ENCODE peak calls at places on chromosomes 1 and 21, in nine cellular contexts. One of them, this sample, is unnamed.

GRCh38 chr1:18398791-18399551 is 81.8 kb upstream of the KLHDC7A start:
- DNase-seq in CD4-positive, CD25-positive, alpha-beta regulatory T cell: no peak
- DNase-seq in effector memory CD4-positive, alpha-beta T cell: no peak
- DNase-seq in A549: no peak
- DNase-seq in IMR-90: no peak
- DNase-seq in GM23248: no peak
- DNase-seq in uterus: no peak
- DNase-seq in sigmoid colon: no peak
- DNase-seq in upper lobe of right lung: no peak
- DNase-seq in this sample: no peak

GRCh38 chr1:76059461-76059860 is 15.1 kb upstream of the ST6GALNAC3 start:
- DNase-seq in upper lobe of right lung: no peak
- DNase-seq in uterus: no peak
- DNase-seq in A549: peak; percentile 59
- DNase-seq in IMR-90: no peak
- DNase-seq in sigmoid colon: no peak
- DNase-seq in effector memory CD4-positive, alpha-beta T cell: no peak
- DNase-seq in GM23248: no peak
- DNase-seq in CD4-positive, CD25-positive, alpha-beta regulatory T cell: no peak
- DNase-seq in this sample: no peak

GRCh38 chr1:11746092-11746491 is 10.2 kb downstream of the AGTRAP start:
- DNase-seq in GM23248: peak; percentile 58
- DNase-seq in CD4-positive, CD25-positive, alpha-beta regulatory T cell: no peak
- DNase-seq in A549: no peak
- DNase-seq in sigmoid colon: no peak
- DNase-seq in upper lobe of right lung: no peak
- DNase-seq in uterus: no peak
- DNase-seq in effector memory CD4-positive, alpha-beta T cell: no peak
- DNase-seq in IMR-90: peak; percentile 42
- DNase-seq in this sample: no peak

GRCh38 chr1:93846151-93846928 is 32.7 kb downstream of the DNTTIP2 start:
- DNase-seq in uterus: peak; percentile 88
- DNase-seq in upper lobe of right lung: peak; percentile 95
- DNase-seq in sigmoid colon: peak; percentile 95
- DNase-seq in CD4-positive, CD25-positive, alpha-beta regulatory T cell: peak; percentile 85
- DNase-seq in A549: peak; percentile 82
- DNase-seq in GM23248: peak; percentile 96
- DNase-seq in IMR-90: peak; percentile 74
- DNase-seq in effector memory CD4-positive, alpha-beta T cell: peak; percentile 74
- DNase-seq in this sample: peak; percentile 79

GRCh38 chr1:96487404-96487803 is 234.2 kb upstream of the PTBP2 start:
- DNase-seq in GM23248: peak; percentile 42
- DNase-seq in IMR-90: peak; percentile 17
- DNase-seq in CD4-positive, CD25-positive, alpha-beta regulatory T cell: no peak
- DNase-seq in upper lobe of right lung: no peak
- DNase-seq in uterus: no peak
- DNase-seq in effector memory CD4-positive, alpha-beta T cell: no peak
- DNase-seq in sigmoid colon: no peak
- DNase-seq in A549: no peak
- DNase-seq in this sample: no peak

GRCh38 chr21:45224189-45224938 is 63.3 kb downstream of the POFUT2 start:
- DNase-seq in A549: no peak
- DNase-seq in CD4-positive, CD25-positive, alpha-beta regulatory T cell: peak; percentile 51
- DNase-seq in sigmoid colon: no peak
- DNase-seq in GM23248: no peak
- DNase-seq in upper lobe of right lung: peak; percentile 64
- DNase-seq in effector memory CD4-positive, alpha-beta T cell: peak; percentile 63
- DNase-seq in uterus: no peak
- DNase-seq in IMR-90: peak; percentile 52
- DNase-seq in this sample: peak; percentile 5

GRCh38 chr1:31727195-31727594 is 23.4 kb upstream of the COL16A1 start:
- DNase-seq in uterus: no peak
- DNase-seq in A549: no peak
- DNase-seq in IMR-90: no peak
- DNase-seq in CD4-positive, CD25-positive, alpha-beta regulatory T cell: no peak
- DNase-seq in sigmoid colon: no peak
- DNase-seq in GM23248: no peak
- DNase-seq in upper lobe of right lung: no peak
- DNase-seq in effector memory CD4-positive, alpha-beta T cell: no peak
- DNase-seq in this sample: no peak

GRCh38 chr1:15475737-15476314 is at the start of gene CELA2B:
- DNase-seq in upper lobe of right lung: no peak
- DNase-seq in IMR-90: no peak
- DNase-seq in GM23248: no peak
- DNase-seq in effector memory CD4-positive, alpha-beta T cell: no peak
- DNase-seq in CD4-positive, CD25-positive, alpha-beta regulatory T cell: no peak
- DNase-seq in uterus: no peak
- DNase-seq in A549: no peak
- DNase-seq in sigmoid colon: no peak
- DNase-seq in this sample: no peak

GRCh38 chr21:29196021-29196663 is 65.7 kb downstream of the MAP3K7CL start:
- DNase-seq in upper lobe of right lung: no peak
- DNase-seq in CD4-positive, CD25-positive, alpha-beta regulatory T cell: peak; percentile 78
- DNase-seq in uterus: peak; percentile 46
- DNase-seq in A549: peak; percentile 89
- DNase-seq in effector memory CD4-positive, alpha-beta T cell: peak; percentile 20
- DNase-seq in GM23248: peak; percentile 92
- DNase-seq in IMR-90: peak; percentile 97
- DNase-seq in sigmoid colon: peak; percentile 66
- DNase-seq in this sample: peak; percentile 95

GRCh38 chr21:44845418-44846200 is 27.7 kb upstream of the SUMO3 start:
- DNase-seq in CD4-positive, CD25-positive, alpha-beta regulatory T cell: peak; percentile 30
- DNase-seq in uterus: peak; percentile 37
- DNase-seq in GM23248: peak; percentile 80
- DNase-seq in sigmoid colon: peak; percentile 79
- DNase-seq in IMR-90: peak; percentile 24
- DNase-seq in effector memory CD4-positive, alpha-beta T cell: peak; percentile 18
- DNase-seq in upper lobe of right lung: peak; percentile 84
- DNase-seq in A549: peak; percentile 60
- DNase-seq in this sample: no peak

GRCh38 chr1:26388791-26389445 is 16.4 kb upstream of the ZNF683 start:
- DNase-seq in uterus: no peak
- DNase-seq in upper lobe of right lung: no peak
- DNase-seq in IMR-90: peak; percentile 41
- DNase-seq in GM23248: peak; percentile 54
- DNase-seq in A549: no peak
- DNase-seq in sigmoid colon: no peak
- DNase-seq in CD4-positive, CD25-positive, alpha-beta regulatory T cell: no peak
- DNase-seq in effector memory CD4-positive, alpha-beta T cell: no peak
- DNase-seq in this sample: no peak

GRCh38 chr1:202154766-202155477 is 5.5 kb downstream of the PTPN7 start:
- DNase-seq in A549: peak; percentile 80
- DNase-seq in uterus: no peak
- DNase-seq in upper lobe of right lung: no peak
- DNase-seq in effector memory CD4-positive, alpha-beta T cell: no peak
- DNase-seq in GM23248: peak; percentile 85
- DNase-seq in CD4-positive, CD25-positive, alpha-beta regulatory T cell: peak; percentile 75
- DNase-seq in sigmoid colon: no peak
- DNase-seq in IMR-90: peak; percentile 76
- DNase-seq in this sample: peak; percentile 66

GRCh38 chr1:54859687-54860391 is 27.2 kb downstream of the DHCR24 start:
- DNase-seq in IMR-90: no peak
- DNase-seq in GM23248: no peak
- DNase-seq in sigmoid colon: no peak
- DNase-seq in effector memory CD4-positive, alpha-beta T cell: no peak
- DNase-seq in uterus: no peak
- DNase-seq in A549: no peak
- DNase-seq in upper lobe of right lung: no peak
- DNase-seq in CD4-positive, CD25-positive, alpha-beta regulatory T cell: no peak
- DNase-seq in this sample: peak; percentile 27
- H3K27ac ChIP-seq in IMR-90: no peak overlapping the region
- H3K27ac ChIP-seq in GM23248: no peak overlapping the region
- H3K27ac ChIP-seq in sigmoid colon: no peak overlapping the region
- H3K27ac ChIP-seq in effector memory CD4-positive, alpha-beta T cell: no peak overlapping the region
- H3K27ac ChIP-seq in uterus: no peak overlapping the region
- H3K27ac ChIP-seq in A549: no peak overlapping the region
- H3K27ac ChIP-seq in upper lobe of right lung: no peak overlapping the region
- H3K27ac ChIP-seq in CD4-positive, CD25-positive, alpha-beta regulatory T cell: no peak overlapping the region
- H3K27ac ChIP-seq in this sample: no peak overlapping the region

DNA sequence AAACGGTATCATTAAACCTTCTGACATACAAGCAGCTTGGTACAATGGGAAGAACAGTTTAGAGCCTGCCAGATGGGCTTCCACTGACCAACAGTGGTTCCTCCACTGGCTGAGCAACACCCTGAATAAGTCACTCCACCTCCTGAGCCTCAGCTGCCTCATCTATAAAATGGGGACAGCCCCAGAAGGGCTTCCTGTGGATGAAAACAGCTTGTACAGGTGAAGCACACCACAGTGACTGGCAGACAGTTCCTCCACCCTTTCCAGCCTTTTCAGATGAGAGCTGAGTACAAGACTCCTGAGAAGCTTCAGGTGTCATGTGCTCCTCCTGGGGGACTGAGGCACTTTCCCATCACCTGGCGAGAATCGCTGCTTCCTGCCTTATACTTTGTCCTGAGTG is 2.1 kb downstream of the CAPZB start:
- DNase-seq in A549: no peak
- DNase-seq in effector memory CD4-positive, alpha-beta T cell: no peak
- DNase-seq in CD4-positive, CD25-positive, alpha-beta regulatory T cell: peak; percentile 74
- DNase-seq in upper lobe of right lung: no peak
- DNase-seq in IMR-90: no peak
- DNase-seq in GM23248: no peak
- DNase-seq in sigmoid colon: no peak
- DNase-seq in uterus: no peak
- DNase-seq in this sample: no peak
- H3K27ac ChIP-seq in A549: no peak overlapping the region
- H3K27ac ChIP-seq in effector memory CD4-positive, alpha-beta T cell: peak overlapping the region; percentile 92
- H3K27ac ChIP-seq in CD4-positive, CD25-positive, alpha-beta regulatory T cell: peak overlapping the region; percentile 92
- H3K27ac ChIP-seq in upper lobe of right lung: peak overlapping the region; percentile 95
- H3K27ac ChIP-seq in IMR-90: peak overlapping the region; percentile 26
- H3K27ac ChIP-seq in GM23248: peak overlapping the region; percentile 77
- H3K27ac ChIP-seq in sigmoid colon: peak overlapping the region; percentile 100
- H3K27ac ChIP-seq in uterus: peak overlapping the region; percentile 96
- H3K27ac ChIP-seq in this sample: peak overlapping the region; percentile 90

GRCh38 chr1:46246548-46247432 is 773 bp upstream of the RAD54L start:
- DNase-seq in effector memory CD4-positive, alpha-beta T cell: peak; percentile 11
- DNase-seq in upper lobe of right lung: no peak
- DNase-seq in sigmoid colon: peak; percentile 75
- DNase-seq in A549: no peak
- DNase-seq in GM23248: peak; percentile 72
- DNase-seq in IMR-90: peak; percentile 45
- DNase-seq in CD4-positive, CD25-positive, alpha-beta regulatory T cell: peak; percentile 63
- DNase-seq in uterus: no peak
- DNase-seq in this sample: peak; percentile 53

GRCh38 chr1:46248122-46248920 is 758 bp downstream of the RAD54L start:
- DNase-seq in CD4-positive, CD25-positive, alpha-beta regulatory T cell: peak; percentile 38
- DNase-seq in uterus: peak; percentile 40
- DNase-seq in effector memory CD4-positive, alpha-beta T cell: no peak
- DNase-seq in IMR-90: no peak
- DNase-seq in sigmoid colon: peak; percentile 69
- DNase-seq in upper lobe of right lung: no peak
- DNase-seq in GM23248: peak; percentile 48
- DNase-seq in A549: peak; percentile 30
- DNase-seq in this sample: no peak

GRCh38 chr1:46244656-46245371 is 2.7 kb upstream of the RAD54L start:
- DNase-seq in uterus: no peak
- DNase-seq in GM23248: peak; percentile 60
- DNase-seq in IMR-90: peak; percentile 5
- DNase-seq in sigmoid colon: no peak
- DNase-seq in A549: peak; percentile 17
- DNase-seq in effector memory CD4-positive, alpha-beta T cell: no peak
- DNase-seq in upper lobe of right lung: no peak
- DNase-seq in CD4-positive, CD25-positive, alpha-beta regulatory T cell: peak; percentile 66
- DNase-seq in this sample: peak; percentile 26

GRCh38 chr1:46242918-46243317 is 4.6 kb upstream of the RAD54L start:
- DNase-seq in upper lobe of right lung: no peak
- DNase-seq in uterus: no peak
- DNase-seq in sigmoid colon: no peak
- DNase-seq in IMR-90: no peak
- DNase-seq in CD4-positive, CD25-positive, alpha-beta regulatory T cell: no peak
- DNase-seq in GM23248: no peak
- DNase-seq in effector memory CD4-positive, alpha-beta T cell: no peak
- DNase-seq in A549: no peak
- DNase-seq in this sample: no peak

DNA sequence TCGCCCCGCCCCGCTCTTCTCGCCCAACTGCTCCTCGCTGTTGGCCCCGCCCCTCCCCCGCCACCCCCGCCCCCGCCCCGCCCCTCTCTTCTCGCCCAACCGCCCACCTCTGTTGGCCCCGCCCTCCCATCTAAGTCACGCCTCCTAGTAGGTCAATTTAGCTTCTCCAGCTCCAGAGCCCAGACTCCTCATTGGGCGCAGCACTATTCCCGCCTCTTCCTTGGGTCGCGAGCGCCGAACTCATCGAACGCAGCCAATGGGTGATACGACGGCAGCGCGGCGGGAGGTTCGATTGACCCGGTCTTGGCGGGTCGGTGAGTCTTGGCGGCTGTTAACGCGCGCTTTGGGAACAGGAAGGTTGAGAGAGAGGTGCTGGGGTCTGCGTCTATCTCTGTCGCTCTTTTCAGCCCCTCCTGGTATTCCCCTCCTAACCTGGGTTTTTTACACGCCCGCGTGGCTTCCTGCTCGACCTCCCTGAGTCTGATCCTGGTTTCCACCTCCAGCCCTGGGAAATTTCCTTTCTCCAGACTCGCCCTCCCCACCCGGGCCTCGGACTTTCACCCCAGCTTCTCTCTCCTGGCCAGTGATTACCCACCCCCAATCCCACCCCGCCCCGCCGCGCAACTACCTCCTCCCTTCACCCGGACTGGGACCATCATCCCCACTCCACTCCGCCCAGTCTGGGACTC is at the start of gene RAD54L:
- DNase-seq in CD4-positive, CD25-positive, alpha-beta regulatory T cell: peak; percentile 98
- DNase-seq in GM23248: peak; percentile 100
- DNase-seq in effector memory CD4-positive, alpha-beta T cell: peak; percentile 95
- DNase-seq in upper lobe of right lung: peak; percentile 97
- DNase-seq in sigmoid colon: peak; percentile 99
- DNase-seq in A549: peak; percentile 98
- DNase-seq in uterus: peak; percentile 99
- DNase-seq in IMR-90: peak; percentile 99
- DNase-seq in this sample: peak; percentile 99
- H3K27ac ChIP-seq in CD4-positive, CD25-positive, alpha-beta regulatory T cell: peak within 1 kb of the TSS; percentile 55
- H3K27ac ChIP-seq in GM23248: peak within 1 kb of the TSS; percentile 75
- H3K27ac ChIP-seq in effector memory CD4-positive, alpha-beta T cell: peak within 1 kb of the TSS; percentile 54
- H3K27ac ChIP-seq in upper lobe of right lung: peak within 1 kb of the TSS; percentile 72
- H3K27ac ChIP-seq in sigmoid colon: peak within 1 kb of the TSS; percentile 41
- H3K27ac ChIP-seq in A549: peak within 1 kb of the TSS; percentile 75
- H3K27ac ChIP-seq in uterus: peak within 1 kb of the TSS; percentile 64
- H3K27ac ChIP-seq in IMR-90: peak within 1 kb of the TSS; percentile 50
- H3K27ac ChIP-seq in this sample: peak within 1 kb of the TSS; percentile 74

DNA sequence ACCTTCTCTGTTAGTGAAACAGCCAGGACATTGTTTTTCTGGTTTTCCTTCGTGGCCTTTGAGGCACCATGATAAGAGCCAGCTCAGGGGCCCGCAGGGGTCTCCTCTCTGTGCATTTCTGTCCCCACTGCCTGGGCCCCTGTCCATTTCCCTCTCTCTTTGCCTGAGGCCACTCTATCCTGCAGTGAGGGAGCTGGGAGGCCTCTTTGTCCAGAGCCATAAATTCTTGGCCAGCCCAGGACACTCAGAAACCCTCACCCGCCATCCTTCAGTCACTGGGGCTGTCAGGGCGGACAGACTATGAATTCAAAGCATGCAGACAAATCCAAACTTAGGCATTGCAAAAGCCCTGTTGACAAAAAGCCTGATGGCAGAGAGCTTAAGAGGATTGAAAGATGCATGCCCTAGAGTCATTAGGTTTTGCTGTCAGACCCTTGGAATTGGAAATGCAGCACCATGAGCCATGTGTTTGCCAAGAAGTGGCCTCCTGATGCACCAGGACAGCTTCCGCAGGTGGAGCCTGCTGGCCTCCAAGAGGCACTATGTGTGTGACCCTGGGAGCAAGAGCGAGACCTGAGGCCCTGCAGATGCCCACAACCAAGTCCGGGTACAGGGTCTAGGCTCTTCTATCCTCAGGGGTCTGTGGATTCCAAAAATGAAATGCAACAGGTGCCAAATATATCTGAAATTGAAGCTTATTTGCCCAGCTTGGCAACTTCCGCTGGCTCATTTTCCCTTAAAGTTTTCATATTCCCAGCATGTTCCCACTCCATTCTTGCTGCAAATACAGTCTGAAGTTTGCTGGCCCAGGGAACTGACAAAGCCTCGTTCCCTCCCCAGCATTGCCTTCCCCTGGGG is 178.0 kb downstream of the PGBD5 start:
- DNase-seq in GM23248: peak; percentile 12
- DNase-seq in sigmoid colon: no peak
- DNase-seq in A549: no peak
- DNase-seq in effector memory CD4-positive, alpha-beta T cell: no peak
- DNase-seq in CD4-positive, CD25-positive, alpha-beta regulatory T cell: no peak
- DNase-seq in upper lobe of right lung: no peak
- DNase-seq in IMR-90: no peak
- DNase-seq in uterus: no peak
- DNase-seq in this sample: no peak
- H3K27ac ChIP-seq in GM23248: no peak overlapping the region
- H3K27ac ChIP-seq in sigmoid colon: no peak overlapping the region
- H3K27ac ChIP-seq in A549: no peak overlapping the region
- H3K27ac ChIP-seq in effector memory CD4-positive, alpha-beta T cell: no peak overlapping the region
- H3K27ac ChIP-seq in CD4-positive, CD25-positive, alpha-beta regulatory T cell: no peak overlapping the region
- H3K27ac ChIP-seq in upper lobe of right lung: no peak overlapping the region
- H3K27ac ChIP-seq in IMR-90: no peak overlapping the region
- H3K27ac ChIP-seq in uterus: no peak overlapping the region
- H3K27ac ChIP-seq in this sample: no peak overlapping the region

This sample was measured in brain microvascular endothelial cell.